ENCODE peak calls at places on chromosomes 7 and 10, in seven cellular contexts. One of them, this sample, is unnamed.

GRCh38 chr7:69728299-69728698 is 130.0 kb downstream of the AUTS2 start:
- DNase-seq in CD4-positive, alpha-beta memory T cell: no peak
- DNase-seq in activated T-helper 1 cell treated with anti-CD3 and anti-CD28 coated beads, Interleukin-12 subunit alpha, Interleukin-12 subunit beta, Interleukin-2, Interleukin-4 antibody, amounts not matched to agents 30 ng/mL and 10 ng/mL and 1 ng/mL, durations not matched to agents 14 hours and 24 hours and 36 hours: no peak
- DNase-seq in HT1080: no peak
- DNase-seq in activated CD4-positive, alpha-beta T cell treated with anti-CD3 and anti-CD28 coated beads, Interleukin-2, amount 50 U/mL, for 1 hour: no peak
- DNase-seq in GM23338: no peak
- DNase-seq in HEK293T: no peak
- DNase-seq in this sample: no peak

GRCh38 chr10:5283305-5284158 is 81.2 kb upstream of the UCN3 start:
- DNase-seq in activated T-helper 1 cell treated with anti-CD3 and anti-CD28 coated beads, Interleukin-12 subunit alpha, Interleukin-12 subunit beta, Interleukin-2, Interleukin-4 antibody, amounts not matched to agents 30 ng/mL and 10 ng/mL and 1 ng/mL, durations not matched to agents 14 hours and 24 hours and 36 hours: peak
- DNase-seq in CD4-positive, alpha-beta memory T cell: peak
- DNase-seq in GM23338: peak
- DNase-seq in activated CD4-positive, alpha-beta T cell treated with anti-CD3 and anti-CD28 coated beads, Interleukin-2, amount 50 U/mL, for 1 hour: peak
- DNase-seq in HEK293T: peak
- DNase-seq in HT1080: peak
- DNase-seq in this sample: peak

GRCh38 chr7:155377071-155377836 is 79.6 kb downstream of the INSIG1 start:
- DNase-seq in activated T-helper 1 cell treated with anti-CD3 and anti-CD28 coated beads, Interleukin-12 subunit alpha, Interleukin-12 subunit beta, Interleukin-2, Interleukin-4 antibody, amounts not matched to agents 30 ng/mL and 10 ng/mL and 1 ng/mL, durations not matched to agents 14 hours and 24 hours and 36 hours: no peak
- DNase-seq in GM23338: no peak
- DNase-seq in HT1080: no peak
- DNase-seq in HEK293T: no peak
- DNase-seq in CD4-positive, alpha-beta memory T cell: no peak
- DNase-seq in activated CD4-positive, alpha-beta T cell treated with anti-CD3 and anti-CD28 coated beads, Interleukin-2, amount 50 U/mL, for 1 hour: no peak
- DNase-seq in this sample: peak

GRCh38 chr7:77982926-77983550 is 184.5 kb downstream of the PHTF2 start:
- DNase-seq in CD4-positive, alpha-beta memory T cell: no peak
- DNase-seq in HEK293T: no peak
- DNase-seq in activated T-helper 1 cell treated with anti-CD3 and anti-CD28 coated beads, Interleukin-12 subunit alpha, Interleukin-12 subunit beta, Interleukin-2, Interleukin-4 antibody, amounts not matched to agents 30 ng/mL and 10 ng/mL and 1 ng/mL, durations not matched to agents 14 hours and 24 hours and 36 hours: no peak
- DNase-seq in activated CD4-positive, alpha-beta T cell treated with anti-CD3 and anti-CD28 coated beads, Interleukin-2, amount 50 U/mL, for 1 hour: no peak
- DNase-seq in HT1080: peak
- DNase-seq in GM23338: no peak
- DNase-seq in this sample: no peak

GRCh38 chr7:10802526-10802925 is 171.1 kb upstream of the PHF14 start:
- DNase-seq in activated CD4-positive, alpha-beta T cell treated with anti-CD3 and anti-CD28 coated beads, Interleukin-2, amount 50 U/mL, for 1 hour: no peak
- DNase-seq in HT1080: peak
- DNase-seq in HEK293T: no peak
- DNase-seq in activated T-helper 1 cell treated with anti-CD3 and anti-CD28 coated beads, Interleukin-12 subunit alpha, Interleukin-12 subunit beta, Interleukin-2, Interleukin-4 antibody, amounts not matched to agents 30 ng/mL and 10 ng/mL and 1 ng/mL, durations not matched to agents 14 hours and 24 hours and 36 hours: no peak
- DNase-seq in GM23338: no peak
- DNase-seq in CD4-positive, alpha-beta memory T cell: no peak
- DNase-seq in this sample: no peak

GRCh38 chr7:132575336-132575986 is 809 bp downstream of the PLXNA4 start:
- DNase-seq in HT1080: peak
- DNase-seq in GM23338: peak
- DNase-seq in activated T-helper 1 cell treated with anti-CD3 and anti-CD28 coated beads, Interleukin-12 subunit alpha, Interleukin-12 subunit beta, Interleukin-2, Interleukin-4 antibody, amounts not matched to agents 30 ng/mL and 10 ng/mL and 1 ng/mL, durations not matched to agents 14 hours and 24 hours and 36 hours: no peak
- DNase-seq in HEK293T: peak
- DNase-seq in CD4-positive, alpha-beta memory T cell: no peak
- DNase-seq in activated CD4-positive, alpha-beta T cell treated with anti-CD3 and anti-CD28 coated beads, Interleukin-2, amount 50 U/mL, for 1 hour: no peak
- DNase-seq in this sample: peak

GRCh38 chr7:101671783-101672356 is 42.8 kb upstream of the MYL10 start:
- DNase-seq in HEK293T: no peak
- DNase-seq in GM23338: no peak
- DNase-seq in activated CD4-positive, alpha-beta T cell treated with anti-CD3 and anti-CD28 coated beads, Interleukin-2, amount 50 U/mL, for 1 hour: no peak
- DNase-seq in HT1080: no peak
- DNase-seq in activated T-helper 1 cell treated with anti-CD3 and anti-CD28 coated beads, Interleukin-12 subunit alpha, Interleukin-12 subunit beta, Interleukin-2, Interleukin-4 antibody, amounts not matched to agents 30 ng/mL and 10 ng/mL and 1 ng/mL, durations not matched to agents 14 hours and 24 hours and 36 hours: no peak
- DNase-seq in CD4-positive, alpha-beta memory T cell: no peak
- DNase-seq in this sample: no peak

GRCh38 chr10:118957966-118958365 is 71.5 kb upstream of the NANOS1 start:
- DNase-seq in GM23338: no peak
- DNase-seq in activated T-helper 1 cell treated with anti-CD3 and anti-CD28 coated beads, Interleukin-12 subunit alpha, Interleukin-12 subunit beta, Interleukin-2, Interleukin-4 antibody, amounts not matched to agents 30 ng/mL and 10 ng/mL and 1 ng/mL, durations not matched to agents 14 hours and 24 hours and 36 hours: no peak
- DNase-seq in activated CD4-positive, alpha-beta T cell treated with anti-CD3 and anti-CD28 coated beads, Interleukin-2, amount 50 U/mL, for 1 hour: no peak
- DNase-seq in HEK293T: no peak
- DNase-seq in CD4-positive, alpha-beta memory T cell: no peak
- DNase-seq in HT1080: no peak
- DNase-seq in this sample: no peak

GRCh38 chr7:132766660-132767059 is 190.4 kb upstream of the PLXNA4 start:
- DNase-seq in HEK293T: no peak
- DNase-seq in activated T-helper 1 cell treated with anti-CD3 and anti-CD28 coated beads, Interleukin-12 subunit alpha, Interleukin-12 subunit beta, Interleukin-2, Interleukin-4 antibody, amounts not matched to agents 30 ng/mL and 10 ng/mL and 1 ng/mL, durations not matched to agents 14 hours and 24 hours and 36 hours: no peak
- DNase-seq in activated CD4-positive, alpha-beta T cell treated with anti-CD3 and anti-CD28 coated beads, Interleukin-2, amount 50 U/mL, for 1 hour: no peak
- DNase-seq in CD4-positive, alpha-beta memory T cell: no peak
- DNase-seq in HT1080: no peak
- DNase-seq in GM23338: no peak
- DNase-seq in this sample: no peak

GRCh38 chr10:114278140-114278883 is 39.3 kb downstream of the VWA2 start:
- DNase-seq in HEK293T: no peak
- DNase-seq in activated CD4-positive, alpha-beta T cell treated with anti-CD3 and anti-CD28 coated beads, Interleukin-2, amount 50 U/mL, for 1 hour: no peak
- DNase-seq in HT1080: no peak
- DNase-seq in CD4-positive, alpha-beta memory T cell: no peak
- DNase-seq in activated T-helper 1 cell treated with anti-CD3 and anti-CD28 coated beads, Interleukin-12 subunit alpha, Interleukin-12 subunit beta, Interleukin-2, Interleukin-4 antibody, amounts not matched to agents 30 ng/mL and 10 ng/mL and 1 ng/mL, durations not matched to agents 14 hours and 24 hours and 36 hours: no peak
- DNase-seq in GM23338: no peak
- DNase-seq in this sample: no peak

GRCh38 chr10:62437696-62438095 is 63.5 kb downstream of the ZNF365 start:
- DNase-seq in CD4-positive, alpha-beta memory T cell: peak
- DNase-seq in HEK293T: peak
- DNase-seq in activated CD4-positive, alpha-beta T cell treated with anti-CD3 and anti-CD28 coated beads, Interleukin-2, amount 50 U/mL, for 1 hour: no peak
- DNase-seq in GM23338: peak
- DNase-seq in HT1080: peak
- DNase-seq in activated T-helper 1 cell treated with anti-CD3 and anti-CD28 coated beads, Interleukin-12 subunit alpha, Interleukin-12 subunit beta, Interleukin-2, Interleukin-4 antibody, amounts not matched to agents 30 ng/mL and 10 ng/mL and 1 ng/mL, durations not matched to agents 14 hours and 24 hours and 36 hours: no peak
- DNase-seq in this sample: peak

GRCh38 chr7:2050511-2050866 is 182.3 kb downstream of the MAD1L1 start:
- DNase-seq in activated T-helper 1 cell treated with anti-CD3 and anti-CD28 coated beads, Interleukin-12 subunit alpha, Interleukin-12 subunit beta, Interleukin-2, Interleukin-4 antibody, amounts not matched to agents 30 ng/mL and 10 ng/mL and 1 ng/mL, durations not matched to agents 14 hours and 24 hours and 36 hours: no peak
- DNase-seq in activated CD4-positive, alpha-beta T cell treated with anti-CD3 and anti-CD28 coated beads, Interleukin-2, amount 50 U/mL, for 1 hour: no peak
- DNase-seq in GM23338: no peak
- DNase-seq in HEK293T: no peak
- DNase-seq in HT1080: no peak
- DNase-seq in CD4-positive, alpha-beta memory T cell: no peak
- DNase-seq in this sample: no peak

GRCh38 chr7:17266559-17266958 is 31.9 kb upstream of the AHR start:
- DNase-seq in CD4-positive, alpha-beta memory T cell: no peak
- DNase-seq in GM23338: no peak
- DNase-seq in activated T-helper 1 cell treated with anti-CD3 and anti-CD28 coated beads, Interleukin-12 subunit alpha, Interleukin-12 subunit beta, Interleukin-2, Interleukin-4 antibody, amounts not matched to agents 30 ng/mL and 10 ng/mL and 1 ng/mL, durations not matched to agents 14 hours and 24 hours and 36 hours: no peak
- DNase-seq in activated CD4-positive, alpha-beta T cell treated with anti-CD3 and anti-CD28 coated beads, Interleukin-2, amount 50 U/mL, for 1 hour: no peak
- DNase-seq in HT1080: no peak
- DNase-seq in HEK293T: no peak
- DNase-seq in this sample: no peak

GRCh38 chr7:141464551-141464950 is 86.7 kb upstream of the AGK start:
- DNase-seq in HT1080: no peak
- DNase-seq in activated CD4-positive, alpha-beta T cell treated with anti-CD3 and anti-CD28 coated beads, Interleukin-2, amount 50 U/mL, for 1 hour: no peak
- DNase-seq in GM23338: no peak
- DNase-seq in activated T-helper 1 cell treated with anti-CD3 and anti-CD28 coated beads, Interleukin-12 subunit alpha, Interleukin-12 subunit beta, Interleukin-2, Interleukin-4 antibody, amounts not matched to agents 30 ng/mL and 10 ng/mL and 1 ng/mL, durations not matched to agents 14 hours and 24 hours and 36 hours: no peak
- DNase-seq in CD4-positive, alpha-beta memory T cell: no peak
- DNase-seq in HEK293T: no peak
- DNase-seq in this sample: no peak

GRCh38 chr7:143958781-143959180 is 4.1 kb downstream of the OR2F1 start:
- DNase-seq in HEK293T: no peak
- DNase-seq in activated CD4-positive, alpha-beta T cell treated with anti-CD3 and anti-CD28 coated beads, Interleukin-2, amount 50 U/mL, for 1 hour: no peak
- DNase-seq in CD4-positive, alpha-beta memory T cell: no peak
- DNase-seq in GM23338: peak
- DNase-seq in HT1080: no peak
- DNase-seq in activated T-helper 1 cell treated with anti-CD3 and anti-CD28 coated beads, Interleukin-12 subunit alpha, Interleukin-12 subunit beta, Interleukin-2, Interleukin-4 antibody, amounts not matched to agents 30 ng/mL and 10 ng/mL and 1 ng/mL, durations not matched to agents 14 hours and 24 hours and 36 hours: no peak
- DNase-seq in this sample: no peak

GRCh38 chr10:30094601-30095000 is 35.2 kb upstream of the JCAD start:
- DNase-seq in HEK293T: no peak
- DNase-seq in HT1080: no peak
- DNase-seq in CD4-positive, alpha-beta memory T cell: no peak
- DNase-seq in GM23338: no peak
- DNase-seq in activated T-helper 1 cell treated with anti-CD3 and anti-CD28 coated beads, Interleukin-12 subunit alpha, Interleukin-12 subunit beta, Interleukin-2, Interleukin-4 antibody, amounts not matched to agents 30 ng/mL and 10 ng/mL and 1 ng/mL, durations not matched to agents 14 hours and 24 hours and 36 hours: no peak
- DNase-seq in activated CD4-positive, alpha-beta T cell treated with anti-CD3 and anti-CD28 coated beads, Interleukin-2, amount 50 U/mL, for 1 hour: no peak
- DNase-seq in this sample: no peak

GRCh38 chr7:69283421-69283820 is 314.9 kb upstream of the AUTS2 start:
- DNase-seq in GM23338: no peak
- DNase-seq in activated T-helper 1 cell treated with anti-CD3 and anti-CD28 coated beads, Interleukin-12 subunit alpha, Interleukin-12 subunit beta, Interleukin-2, Interleukin-4 antibody, amounts not matched to agents 30 ng/mL and 10 ng/mL and 1 ng/mL, durations not matched to agents 14 hours and 24 hours and 36 hours: no peak
- DNase-seq in HEK293T: no peak
- DNase-seq in HT1080: no peak
- DNase-seq in CD4-positive, alpha-beta memory T cell: no peak
- DNase-seq in activated CD4-positive, alpha-beta T cell treated with anti-CD3 and anti-CD28 coated beads, Interleukin-2, amount 50 U/mL, for 1 hour: no peak
- DNase-seq in this sample: no peak

GRCh38 chr7:151313857-151314256 is 27.8 kb upstream of the NUB1 start:
- DNase-seq in HEK293T: no peak
- DNase-seq in activated T-helper 1 cell treated with anti-CD3 and anti-CD28 coated beads, Interleukin-12 subunit alpha, Interleukin-12 subunit beta, Interleukin-2, Interleukin-4 antibody, amounts not matched to agents 30 ng/mL and 10 ng/mL and 1 ng/mL, durations not matched to agents 14 hours and 24 hours and 36 hours: no peak
- DNase-seq in activated CD4-positive, alpha-beta T cell treated with anti-CD3 and anti-CD28 coated beads, Interleukin-2, amount 50 U/mL, for 1 hour: no peak
- DNase-seq in GM23338: no peak
- DNase-seq in CD4-positive, alpha-beta memory T cell: no peak
- DNase-seq in HT1080: peak
- DNase-seq in this sample: no peak

GRCh38 chr10:32347363-32347735 is 391 bp upstream of the EPC1 start:
- DNase-seq in activated T-helper 1 cell treated with anti-CD3 and anti-CD28 coated beads, Interleukin-12 subunit alpha, Interleukin-12 subunit beta, Interleukin-2, Interleukin-4 antibody, amounts not matched to agents 30 ng/mL and 10 ng/mL and 1 ng/mL, durations not matched to agents 14 hours and 24 hours and 36 hours: no peak
- DNase-seq in HT1080: no peak
- DNase-seq in HEK293T: no peak
- DNase-seq in GM23338: no peak
- DNase-seq in CD4-positive, alpha-beta memory T cell: no peak
- DNase-seq in activated CD4-positive, alpha-beta T cell treated with anti-CD3 and anti-CD28 coated beads, Interleukin-2, amount 50 U/mL, for 1 hour: no peak
- DNase-seq in this sample: no peak

GRCh38 chr10:95809370-95810197 is 53.6 kb downstream of the ENTPD1 start:
- DNase-seq in activated CD4-positive, alpha-beta T cell treated with anti-CD3 and anti-CD28 coated beads, Interleukin-2, amount 50 U/mL, for 1 hour: no peak
- DNase-seq in activated T-helper 1 cell treated with anti-CD3 and anti-CD28 coated beads, Interleukin-12 subunit alpha, Interleukin-12 subunit beta, Interleukin-2, Interleukin-4 antibody, amounts not matched to agents 30 ng/mL and 10 ng/mL and 1 ng/mL, durations not matched to agents 14 hours and 24 hours and 36 hours: no peak
- DNase-seq in HT1080: no peak
- DNase-seq in GM23338: no peak
- DNase-seq in HEK293T: no peak
- DNase-seq in CD4-positive, alpha-beta memory T cell: no peak
- DNase-seq in this sample: no peak

This sample was measured in neural progenitor cell.